ENCODE peak calls at places on chromosomes 11 and 22, in nine cellular contexts. M is activated T-helper 1 cell treated with anti-CD3 and anti-CD28 coated beads, Interleukin-2, amount 50 U/mL, for 16 hours; A is activated T-cell treated with anti-CD3 and anti-CD28 coated beads for 1 hour; L is stimulated activated CD4-positive, alpha-beta T cell treated with anti-CD3 and anti-CD28 coated beads, Interleukin-2, amount 100 ng/mL, for 48 hours; W is choroid plexus epithelial cell; X is EL; S is NCI-H146; T is mucosa of gallbladder; V is activated effector memory CD4-positive, alpha-beta T cell treated with Interleukin-2 at 50 U/mL for 16 hours. F is an unnamed sample.

GRCh38 chr11:86487670-86488069 is 113.0 kb downstream of the CCDC81 start:
- DNase-seq in A (no peak), M (no peak), V (no peak), L (no peak), X (no peak), S (no peak), W (no peak), T (no peak), F (no peak)

GRCh38 chr22:23216331-23217170 is 36.2 kb downstream of the BCR start:
- DNase-seq in V (peak), M (peak), W (no peak), X (no peak), S (no peak), L (peak), T (no peak), A (peak), F (peak)

GRCh38 chr11:109914038-109914437 is 179.2 kb upstream of the ZC3H12C start:
- DNase-seq in S (peak), X (no peak), W (no peak), T (no peak), L (no peak), A (no peak), V (no peak), M (no peak), F (no peak)

GRCh38 chr11:43072911-43073310 is 238.9 kb upstream of the API5 start:
- DNase-seq in A (no peak), W (no peak), T (no peak), M (no peak), L (no peak), V (no peak), X (no peak), S (no peak), F (no peak)

GRCh38 chr11:78196661-78197091 is 8.0 kb downstream of the USP35 start:
- DNase-seq in L (no peak), A (no peak), V (no peak), M (no peak), T (no peak), X (no peak), W (no peak), S (no peak), F (no peak)

GRCh38 chr11:4539603-4540219 is 5.3 kb upstream of the OR52M1 start:
- DNase-seq in S (peak), V (peak), L (peak), A (peak), X (peak), M (peak), W (peak), T (peak), F (no peak)

GRCh38 chr11:77457340-77457739 is 16.6 kb downstream of the PAK1 start:
- DNase-seq in S (no peak), W (no peak), M (no peak), X (no peak), L (no peak), T (no peak), V (no peak), A (no peak), F (no peak)

GRCh38 chr11:35343033-35343598 is 76.2 kb downstream of the SLC1A2 start:
- DNase-seq in A (no peak), M (peak), L (peak), S (no peak), X (no peak), T (no peak), V (no peak), W (no peak), F (no peak)

GRCh38 chr22:45009881-45010531 is at the start of gene PHF21B:
- DNase-seq in X (peak), S (peak), A (no peak), V (no peak), L (peak), W (peak), T (peak), M (no peak), F (no peak)

GRCh38 chr11:69947772-69948255 is 128.6 kb upstream of the FGF3 start:
- DNase-seq in V (no peak), A (no peak), W (no peak), X (no peak), T (no peak), M (no peak), S (no peak), L (no peak), F (no peak)

GRCh38 chr11:2888266-2888968 is 2.8 kb upstream of the CDKN1C start:
- DNase-seq in L (peak), S (peak), A (peak), V (peak), X (peak), W (peak), M (peak), T (peak), F (peak)

GRCh38 chr11:28417601-28418323 is 309.6 kb downstream of the METTL15 start:
- DNase-seq in M (no peak), L (no peak), W (no peak), V (no peak), S (no peak), A (no peak), X (peak), T (no peak), F (no peak)

GRCh38 chr11:66230978-66231377 is 37.5 kb upstream of the RAB1B start:
- DNase-seq in W (no peak), L (no peak), A (no peak), X (no peak), T (no peak), S (no peak), V (no peak), M (no peak), F (no peak)

GRCh38 chr22:40425082-40425481 is 54.7 kb downstream of the SGSM3 start:
- DNase-seq in V (no peak), S (no peak), T (no peak), W (no peak), X (no peak), M (no peak), A (no peak), L (no peak), F (no peak)

GRCh38 chr22:40463017-40463631 is 92.7 kb downstream of the SGSM3 start:
- DNase-seq in L (peak), V (peak), S (no peak), W (no peak), T (no peak), A (peak), M (peak), X (no peak), F (no peak)

GRCh38 chr22:47835726-47836125 is 1073.3 kb downstream of the TBC1D22A start:
- DNase-seq in A (no peak), T (no peak), V (no peak), L (no peak), S (no peak), X (peak), M (no peak), W (peak), F (no peak)

GRCh38 chr11:10329935-10330334 is 25.1 kb downstream of the ADM start:
- DNase-seq in A (no peak), L (no peak), W (peak), X (peak), S (no peak), T (no peak), M (no peak), V (no peak), F (no peak)

GRCh38 chr11:110130642-110131238 is 37.5 kb downstream of the ZC3H12C start:
- DNase-seq in X (no peak), A (no peak), T (no peak), W (peak), V (no peak), S (peak), L (no peak), M (no peak), F (no peak)